ENCODE peak calls at places on chromosomes 7 and 10, in four cellular contexts. E is MM.1S, X is lung, D is neuronal stem cell. F is an unnamed sample.

GRCh38 chr7:104862719-104863118 is 151.3 kb upstream of the KMT2E start:
- DNase-seq in D (no peak), X (no peak), E (no peak), F (no peak)

GRCh38 chr10:86164216-86164774 is 202.3 kb downstream of the GRID1 start:
- DNase-seq in D (no peak), X (no peak), E (no peak), F (peak; percentile 23)

GRCh38 chr7:24469118-24469517 is 104.1 kb upstream of the PALS2 start:
- DNase-seq in D (no peak), X (no peak), E (no peak), F (no peak)

GRCh38 chr10:35413985-35414861 is 77.9 kb downstream of the CCNY start:
- DNase-seq in X (no peak), E (no peak), D (no peak), F (no peak)

GRCh38 chr7:123537026-123537642 is 2.7 kb upstream of the IQUB start:
- DNase-seq in X (no peak), E (peak; percentile 61), D (no peak), F (no peak)

GRCh38 chr10:126243976-126244375 is 144.3 kb downstream of the ADAM12 start:
- DNase-seq in D (no peak), E (no peak), X (no peak), F (no peak)

GRCh38 chr10:25934673-25935139 is 677 bp downstream of the MYO3A start:
- DNase-seq in D (no peak), E (peak; percentile 58), X (no peak), F (peak; percentile 38)

GRCh38 chr7:28081016-28081415 is 99.6 kb downstream of the JAZF1 start:
- DNase-seq in E (no peak), X (no peak), D (no peak), F (peak; percentile 34)

GRCh38 chr7:45651056-45651444 is 76.9 kb downstream of the ADCY1 start:
- DNase-seq in D (no peak), X (no peak), E (no peak), F (no peak)

GRCh38 chr10:51083280-51083986 is 9.1 kb downstream of the PRKG1 start:
- DNase-seq in E (no peak), X (no peak), D (no peak), F (no peak)

GRCh38 chr10:110311357-110311949 is 6.7 kb upstream of the SMNDC1 start:
- DNase-seq in E (peak; percentile 72), X (peak; percentile 43), D (peak; percentile 59), F (peak; percentile 47)

GRCh38 chr10:78406648-78407008 is 373.0 kb downstream of the RPS24 start:
- DNase-seq in D (no peak), E (no peak), X (no peak), F (no peak)

GRCh38 chr7:2151801-2152612 is 80.7 kb downstream of the MAD1L1 start:
- DNase-seq in D (no peak), X (no peak), E (no peak), F (no peak)

GRCh38 chr7:43735802-43736603 is 6.7 kb upstream of the COA1 start:
- DNase-seq in D (no peak), X (no peak), E (no peak), F (no peak)

GRCh38 chr7:3636131-3636860 is 335.2 kb downstream of the SDK1 start:
- DNase-seq in E (no peak), D (no peak), X (no peak), F (no peak)

GRCh38 chr7:85750454-85750949 is 563.6 kb upstream of the SEMA3D start:
- DNase-seq in X (no peak), E (peak; percentile 61), D (peak; percentile 47), F (peak; percentile 28)

GRCh38 chr7:126605056-126605455 is 647.7 kb downstream of the GRM8 start:
- DNase-seq in D (no peak), X (no peak), E (no peak), F (no peak)

GRCh38 chr7:45457591-45457990 is 116.6 kb upstream of the ADCY1 start:
- DNase-seq in X (no peak), E (no peak), D (no peak), F (no peak)

DNA sequence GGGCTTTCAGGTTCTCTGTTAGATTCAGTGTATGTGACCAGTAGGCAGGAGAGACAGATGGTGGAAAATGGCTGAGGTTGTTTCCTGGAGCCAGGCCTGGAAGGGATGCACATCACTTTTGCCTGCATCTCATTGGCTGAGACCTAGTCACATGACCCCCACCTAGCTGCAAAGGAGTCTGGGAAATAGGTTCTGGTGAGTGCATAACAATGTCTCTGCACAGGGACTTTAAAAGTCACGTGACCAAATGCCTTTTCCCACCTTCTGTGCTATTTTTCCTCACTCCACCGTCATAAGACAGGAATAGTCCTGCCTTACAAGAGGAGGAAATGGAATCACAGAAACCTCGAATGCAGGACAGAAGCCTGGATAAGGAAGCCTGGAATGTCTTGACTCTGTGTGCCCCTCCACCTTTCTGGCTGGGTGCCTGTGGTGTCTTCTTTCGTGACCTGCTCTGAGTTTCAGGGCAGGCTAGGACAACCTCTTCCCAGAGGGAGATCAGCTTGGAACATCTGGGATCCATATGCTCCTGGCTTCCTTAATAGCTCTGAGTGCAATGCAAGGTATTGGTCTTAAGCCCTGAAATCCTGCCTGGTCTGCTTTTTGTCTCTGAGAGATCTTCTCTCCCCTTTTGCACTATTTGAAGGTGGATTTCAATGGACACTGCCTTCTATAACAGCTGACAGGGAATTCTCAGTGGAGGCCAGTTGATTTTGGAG is 139.9 kb upstream of the ZNF438 start:
- DNase-seq in E (no peak), D (no peak), X (no peak), F (no peak)
- H3K27ac ChIP-seq in E (no peak overlapping the region), D (no peak overlapping the region), X (no peak overlapping the region), F (no peak overlapping the region)

GRCh38 chr10:130038019-130038555 is 72.5 kb downstream of the C10orf143 start:
- DNase-seq in E (no peak), D (no peak), X (no peak), F (no peak)

GRCh38 chr10:130038611-130039109 is 72.0 kb downstream of the C10orf143 start:
- DNase-seq in X (no peak), D (no peak), E (no peak), F (no peak)

GRCh38 chr10:130040351-130040750 is 70.3 kb downstream of the C10orf143 start:
- DNase-seq in E (no peak), D (no peak), X (no peak), F (no peak)

GRCh38 chr10:130040817-130041330 is 69.8 kb downstream of the C10orf143 start:
- DNase-seq in E (no peak), X (no peak), D (no peak), F (no peak)

GRCh38 chr10:130039141-130039540 is 71.5 kb downstream of the C10orf143 start:
- DNase-seq in X (no peak), D (no peak), E (no peak), F (no peak)
- H3K4me1 ChIP-seq in X (peaks cover 2% of the 10 kb centered on the region), D (peaks cover 1% of the 10 kb centered on the region), E (no peaks in the 10 kb centered on the region), F (no peaks in the 10 kb centered on the region)

DNA sequence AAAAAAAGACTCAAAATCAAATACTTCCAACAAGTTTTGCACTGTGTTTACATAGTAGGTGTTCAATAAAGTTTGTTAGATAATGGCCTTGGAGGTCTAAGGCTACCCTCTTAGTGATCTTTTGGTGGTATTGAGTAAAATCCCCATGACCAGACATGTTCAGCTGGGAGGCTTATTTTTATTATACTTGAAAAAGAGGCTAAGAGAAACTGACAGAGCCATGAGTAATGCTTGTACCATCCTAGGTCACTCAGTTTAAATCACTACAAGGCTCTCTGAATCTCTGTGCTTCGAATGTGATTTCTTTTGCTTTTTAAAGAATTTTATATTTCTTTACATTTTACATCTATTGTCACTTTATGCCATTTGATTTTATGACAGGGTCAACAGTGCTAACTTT is 90.5 kb downstream of the TWIST1 start:
- DNase-seq in X (no peak), E (no peak), D (no peak), F (no peak)
- H3K27ac ChIP-seq in X (no peak overlapping the region), E (no peak overlapping the region), D (no peak overlapping the region), F (no peak overlapping the region)

DNA sequence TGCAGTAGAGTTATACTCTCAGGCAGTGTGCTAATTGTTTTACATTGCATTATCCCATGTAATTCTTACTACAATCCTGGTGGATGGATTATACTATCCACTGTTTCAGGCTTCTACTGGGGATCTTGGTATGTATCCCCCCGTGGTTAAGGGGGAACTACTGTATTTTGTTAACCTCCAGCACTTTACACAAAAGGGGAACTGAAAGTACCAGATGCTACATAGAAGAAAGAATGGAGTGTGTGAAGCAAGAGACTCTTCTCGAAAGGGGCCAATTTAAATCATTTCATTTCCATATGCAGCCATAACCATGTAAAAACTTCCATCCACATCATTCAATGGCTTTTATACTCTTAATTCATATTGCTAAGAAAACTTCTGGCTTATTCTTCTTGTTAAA is 69.4 kb downstream of the C1GALT1 start:
- DNase-seq in D (no peak), X (no peak), E (peak; percentile 69), F (no peak)
- H3K4me1 ChIP-seq in D (no peaks in the 10 kb centered on the region), X (no peaks in the 10 kb centered on the region), E (peaks cover 43% of the 10 kb centered on the region), F (no peaks in the 10 kb centered on the region)

DNA sequence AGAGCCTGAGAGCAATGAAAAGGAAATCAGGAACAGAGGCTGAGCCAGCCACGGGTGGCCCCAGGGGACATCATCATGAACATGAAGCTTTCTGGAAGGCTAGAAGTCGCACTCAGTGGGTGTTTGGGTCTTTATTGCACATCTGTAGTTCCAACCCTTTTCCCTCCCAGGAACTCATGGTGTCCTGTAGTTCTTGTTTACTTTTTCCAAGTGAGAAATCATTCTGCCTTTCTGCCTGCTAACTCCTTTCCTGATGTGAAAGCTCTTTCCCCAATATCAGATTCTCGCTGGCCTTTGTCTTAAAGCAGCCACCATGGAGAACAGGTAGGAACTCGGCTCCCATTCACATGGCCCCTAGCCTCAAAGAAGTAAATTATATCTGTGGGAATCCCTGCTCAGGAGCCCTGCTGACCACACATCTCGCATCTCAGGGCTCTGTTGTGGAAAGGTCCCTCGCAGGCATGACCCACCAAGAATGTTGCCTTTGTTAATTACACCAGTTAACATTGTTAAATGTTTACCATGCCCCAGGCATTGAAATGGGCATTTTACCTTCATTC is 542.7 kb downstream of the TNS3 start:
- DNase-seq in E (no peak), D (no peak), X (no peak), F (no peak)
- H3K27ac ChIP-seq in E (no peak overlapping the region), D (no peak overlapping the region), X (peak overlapping the region; percentile 64), F (no peak overlapping the region)

GRCh38 chr7:55077581-55078410 is 59.0 kb downstream of the EGFR start:
- DNase-seq in E (no peak), D (no peak), X (no peak), F (peak; percentile 92)
- H3K4me1 ChIP-seq in E (peaks cover 5% of the 10 kb centered on the region), D (peaks cover 7% of the 10 kb centered on the region), X (peaks cover 22% of the 10 kb centered on the region), F (peaks cover 18% of the 10 kb centered on the region)